ENCODE peak calls at places on chromosomes 1 and 21, in nine cellular contexts. One of them, this sample, is unnamed.

GRCh38 chr1:156608981-156609380 is 7.7 kb upstream of the GPATCH4 start:
- DNase-seq in SK-N-DZ: peak
- DNase-seq in bronchial epithelial cell: peak
- DNase-seq in H4: no peak
- DNase-seq in esophagus squamous epithelium: no peak
- DNase-seq in RWPE2: no peak
- DNase-seq in skeletal muscle cell: no peak
- DNase-seq in WTC11: peak
- DNase-seq in lung: no peak
- DNase-seq in this sample: no peak

GRCh38 chr1:236284291-236284711 is 2.5 kb upstream of the ERO1B start:
- DNase-seq in SK-N-DZ: no peak
- DNase-seq in bronchial epithelial cell: no peak
- DNase-seq in H4: no peak
- DNase-seq in esophagus squamous epithelium: no peak
- DNase-seq in RWPE2: no peak
- DNase-seq in skeletal muscle cell: no peak
- DNase-seq in WTC11: no peak
- DNase-seq in lung: no peak
- DNase-seq in this sample: no peak

GRCh38 chr1:212915245-212916091 is 34.9 kb upstream of the VASH2 start:
- DNase-seq in SK-N-DZ: peak
- DNase-seq in bronchial epithelial cell: no peak
- DNase-seq in H4: no peak
- DNase-seq in esophagus squamous epithelium: no peak
- DNase-seq in RWPE2: no peak
- DNase-seq in skeletal muscle cell: peak
- DNase-seq in WTC11: peak
- DNase-seq in lung: no peak
- DNase-seq in this sample: no peak

GRCh38 chr21:32508558-32508957 is 76.8 kb downstream of the TCP10L start:
- DNase-seq in SK-N-DZ: no peak
- DNase-seq in bronchial epithelial cell: no peak
- DNase-seq in H4: no peak
- DNase-seq in esophagus squamous epithelium: no peak
- DNase-seq in RWPE2: no peak
- DNase-seq in skeletal muscle cell: no peak
- DNase-seq in WTC11: no peak
- DNase-seq in lung: no peak
- DNase-seq in this sample: no peak

GRCh38 chr1:228402638-228403025 is 4.0 kb downstream of the TRIM11 start:
- DNase-seq in SK-N-DZ: no peak
- DNase-seq in bronchial epithelial cell: peak
- DNase-seq in H4: no peak
- DNase-seq in esophagus squamous epithelium: no peak
- DNase-seq in RWPE2: no peak
- DNase-seq in skeletal muscle cell: no peak
- DNase-seq in WTC11: no peak
- DNase-seq in lung: no peak
- DNase-seq in this sample: no peak

GRCh38 chr1:6491480-6491962 is at the start of gene PLEKHG5:
- DNase-seq in SK-N-DZ: no peak
- DNase-seq in bronchial epithelial cell: peak
- DNase-seq in H4: peak
- DNase-seq in esophagus squamous epithelium: no peak
- DNase-seq in RWPE2: peak
- DNase-seq in skeletal muscle cell: peak
- DNase-seq in WTC11: no peak
- DNase-seq in lung: no peak
- DNase-seq in this sample: no peak

GRCh38 chr1:37135032-37135431 is 100.7 kb upstream of the GRIK3 start:
- DNase-seq in SK-N-DZ: no peak
- DNase-seq in bronchial epithelial cell: no peak
- DNase-seq in H4: no peak
- DNase-seq in esophagus squamous epithelium: no peak
- DNase-seq in RWPE2: no peak
- DNase-seq in skeletal muscle cell: no peak
- DNase-seq in WTC11: no peak
- DNase-seq in lung: no peak
- DNase-seq in this sample: no peak

GRCh38 chr1:212814989-212815388 is 23.3 kb downstream of the TATDN3 start:
- DNase-seq in SK-N-DZ: no peak
- DNase-seq in bronchial epithelial cell: no peak
- DNase-seq in H4: no peak
- DNase-seq in esophagus squamous epithelium: no peak
- DNase-seq in RWPE2: no peak
- DNase-seq in skeletal muscle cell: no peak
- DNase-seq in WTC11: no peak
- DNase-seq in lung: no peak
- DNase-seq in this sample: no peak

GRCh38 chr1:93331412-93331811 is 14.3 kb upstream of the DR1 start:
- DNase-seq in SK-N-DZ: no peak
- DNase-seq in bronchial epithelial cell: peak
- DNase-seq in H4: no peak
- DNase-seq in esophagus squamous epithelium: no peak
- DNase-seq in RWPE2: no peak
- DNase-seq in skeletal muscle cell: no peak
- DNase-seq in WTC11: no peak
- DNase-seq in lung: no peak
- DNase-seq in this sample: no peak

GRCh38 chr21:33801424-33802405 is 113.9 kb downstream of the ATP5PO start:
- DNase-seq in SK-N-DZ: no peak
- DNase-seq in bronchial epithelial cell: peak
- DNase-seq in H4: peak
- DNase-seq in esophagus squamous epithelium: no peak
- DNase-seq in RWPE2: peak
- DNase-seq in skeletal muscle cell: peak
- DNase-seq in WTC11: peak
- DNase-seq in lung: no peak
- DNase-seq in this sample: no peak

GRCh38 chr1:161185282-161185682 is 8.0 kb upstream of the B4GALT3 start:
- DNase-seq in SK-N-DZ: no peak
- DNase-seq in bronchial epithelial cell: no peak
- DNase-seq in H4: peak
- DNase-seq in esophagus squamous epithelium: peak
- DNase-seq in RWPE2: no peak
- DNase-seq in skeletal muscle cell: peak
- DNase-seq in WTC11: no peak
- DNase-seq in lung: peak
- DNase-seq in this sample: peak

GRCh38 chr1:165014753-165015152 is 341.8 kb downstream of the LMX1A start:
- DNase-seq in SK-N-DZ: no peak
- DNase-seq in bronchial epithelial cell: no peak
- DNase-seq in H4: no peak
- DNase-seq in esophagus squamous epithelium: no peak
- DNase-seq in RWPE2: no peak
- DNase-seq in skeletal muscle cell: no peak
- DNase-seq in WTC11: no peak
- DNase-seq in lung: no peak
- DNase-seq in this sample: no peak